ENCODE peak calls at places on chromosomes 3 and 15, in nine cellular contexts. S is posterior cingulate gyrus, Z is kidney glomerular epithelial cell, F is EL, P is amniotic stem cell, M is Daoy, A is T1000, J is right lobe of liver, T is globus pallidus. B is an unnamed sample.

GRCh38 chr3:16480861-16481569 is 32.5 kb downstream of the RFTN1 start:
- DNase-seq in S (no peak), Z (peak; percentile 77), F (peak; percentile 56), P (no peak), M (no peak), A (peak; percentile 4), J (no peak), T (no peak), B (no peak)

GRCh38 chr3:16336876-16337275 is 71.9 kb downstream of the OXNAD1 start:
- DNase-seq in S (no peak), Z (no peak), F (no peak), P (no peak), M (no peak), A (no peak), J (no peak), T (no peak), B (no peak)

GRCh38 chr15:58528197-58528870 is 96.5 kb downstream of the LIPC start:
- DNase-seq in S (no peak), Z (peak; percentile 97), F (peak; percentile 33), P (no peak), M (no peak), A (no peak), J (peak; percentile 81), T (no peak), B (no peak)

GRCh38 chr3:119569156-119569555 is 9.7 kb upstream of the CD80 start:
- DNase-seq in S (no peak), Z (no peak), F (no peak), P (no peak), M (no peak), A (no peak), J (no peak), T (no peak), B (no peak)

GRCh38 chr15:60237411-60237810 is 160.4 kb downstream of the ANXA2 start:
- DNase-seq in S (no peak), Z (no peak), F (no peak), P (no peak), M (peak; percentile 58), A (no peak), J (no peak), T (no peak), B (no peak)

GRCh38 chr3:35079403-35079802 is 559.9 kb upstream of the ARPP21 start:
- DNase-seq in S (no peak), Z (no peak), F (no peak), P (no peak), M (no peak), A (no peak), J (no peak), T (no peak), B (no peak)

GRCh38 chr3:80643421-80643820 is 875.6 kb upstream of the ROBO1 start:
- DNase-seq in S (no peak), Z (no peak), F (no peak), P (no peak), M (no peak), A (no peak), J (no peak), T (no peak), B (no peak)

GRCh38 chr3:23325466-23326065 is 122.4 kb downstream of the UBE2E2 start:
- DNase-seq in S (no peak), Z (no peak), F (peak; percentile 15), P (no peak), M (peak; percentile 11), A (no peak), J (no peak), T (no peak), B (no peak)

GRCh38 chr3:50241163-50241562 is 5.2 kb downstream of the GNAI2 start:
- DNase-seq in S (no peak), Z (no peak), F (no peak), P (no peak), M (no peak), A (no peak), J (no peak), T (no peak), B (no peak)

GRCh38 chr3:105970283-105970682 is 101.5 kb upstream of the CBLB start:
- DNase-seq in S (no peak), Z (no peak), F (peak; percentile 72), P (no peak), M (no peak), A (no peak), J (peak; percentile 68), T (no peak), B (no peak)

GRCh38 chr3:186452517-186452916 is 90.5 kb upstream of the DGKG start:
- DNase-seq in S (no peak), Z (peak; percentile 56), F (peak; percentile 89), P (no peak), M (peak; percentile 88), A (peak; percentile 57), J (no peak), T (no peak), B (peak; percentile 81)

GRCh38 chr15:75371486-75371885 is 3.1 kb upstream of the MAN2C1 start:
- DNase-seq in S (no peak), Z (no peak), F (no peak), P (no peak), M (no peak), A (no peak), J (no peak), T (no peak), B (no peak)

GRCh38 chr15:101536166-101536874 is 46.8 kb upstream of the PCSK6 start:
- DNase-seq in S (no peak), Z (no peak), F (no peak), P (no peak), M (no peak), A (no peak), J (no peak), T (no peak), B (no peak)

GRCh38 chr3:143480306-143480852 is 360.8 kb downstream of the CHST2 start:
- DNase-seq in S (no peak), Z (peak; percentile 97), F (peak; percentile 45), P (no peak), M (peak; percentile 60), A (no peak), J (no peak), T (no peak), B (no peak)

GRCh38 chr15:89332446-89332845 is 2.2 kb downstream of the POLG start:
- DNase-seq in S (no peak), Z (peak; percentile 12), F (peak; percentile 39), P (no peak), M (peak; percentile 18), A (no peak), J (no peak), T (no peak), B (no peak)

GRCh38 chr3:124063168-124063909 is 71.4 kb upstream of the ROPN1 start:
- DNase-seq in S (no peak), Z (no peak), F (peak; percentile 5), P (no peak), M (peak; percentile 15), A (no peak), J (no peak), T (no peak), B (no peak)